ENCODE peak calls at places on chromosomes 6 and 20, in eight cellular contexts. V, Q, P, S, H, K, B and R are unnamed samples.

GRCh38 chr6:107786179-107786578 is 37.9 kb downstream of the SCML4 start:
- DNase-seq in V (no peak), Q (no peak), P (no peak), S (no peak), H (no peak), K (no peak), B (no peak), R (no peak)

GRCh38 chr20:62752671-62753501 is 43.4 kb upstream of the MRGBP start:
- DNase-seq in V (no peak), Q (no peak), P (no peak), S (no peak), H (no peak), K (no peak), B (no peak), R (no peak)

GRCh38 chr6:32195902-32196681 is 3.6 kb upstream of the GPSM3 start:
- DNase-seq in V (peak), Q (peak), P (peak), S (peak), H (peak), K (peak), B (peak), R (peak)

GRCh38 chr20:49591217-49591865 is 23.4 kb upstream of the PTGIS start:
- DNase-seq in V (no peak), Q (no peak), P (no peak), S (no peak), H (no peak), K (peak), B (no peak), R (no peak)

GRCh38 chr6:13455604-13456003 is 31.8 kb downstream of the GFOD1 start:
- DNase-seq in V (no peak), Q (no peak), P (no peak), S (no peak), H (no peak), K (no peak), B (peak), R (no peak)

GRCh38 chr6:23031986-23032385 is 462.6 kb downstream of the HDGFL1 start:
- DNase-seq in V (peak), Q (no peak), P (no peak), S (no peak), H (no peak), K (peak), B (no peak), R (no peak)

GRCh38 chr6:57038906-57039305 is 7.6 kb upstream of the KIAA1586 start:
- DNase-seq in V (no peak), Q (no peak), P (no peak), S (no peak), H (no peak), K (no peak), B (no peak), R (no peak)

GRCh38 chr20:35226775-35227681 is 538 bp downstream of the MMP24 start:
- DNase-seq in V (no peak), Q (no peak), P (no peak), S (no peak), H (peak), K (peak), B (peak), R (peak)

GRCh38 chr6:166515072-166515810 is 71.2 kb downstream of the RAMACL start:
- DNase-seq in V (peak), Q (no peak), P (no peak), S (no peak), H (no peak), K (peak), B (peak), R (no peak)

GRCh38 chr6:978937-979685 is 286.2 kb upstream of the EXOC2 start:
- DNase-seq in V (no peak), Q (no peak), P (no peak), S (no peak), H (no peak), K (no peak), B (no peak), R (no peak)

GRCh38 chr20:8449120-8449519 is 317.1 kb downstream of the PLCB1 start:
- DNase-seq in V (peak), Q (no peak), P (no peak), S (no peak), H (no peak), K (no peak), B (peak), R (no peak)